ENCODE peak calls at places on chromosomes 12 and 14, in seven cellular contexts. One of them, this sample, is unnamed.

GRCh38 chr12:47990351-47991105 is 13.7 kb downstream of the COL2A1 start:
- DNase-seq in pancreas: no peak
- DNase-seq in Caco-2: no peak
- DNase-seq in cardiac muscle cell: no peak
- DNase-seq in transverse colon: no peak
- DNase-seq in thyroid gland: no peak
- DNase-seq in suprapubic skin: peak
- DNase-seq in this sample: no peak

GRCh38 chr14:88746042-88746441 is 46.7 kb downstream of the EML5 start:
- DNase-seq in cardiac muscle cell: no peak
- DNase-seq in transverse colon: no peak
- DNase-seq in thyroid gland: no peak
- DNase-seq in pancreas: no peak
- DNase-seq in Caco-2: no peak
- DNase-seq in suprapubic skin: no peak
- DNase-seq in this sample: no peak

GRCh38 chr12:12400793-12401192 is 43.9 kb downstream of the BORCS5 start:
- DNase-seq in suprapubic skin: no peak
- DNase-seq in thyroid gland: no peak
- DNase-seq in transverse colon: no peak
- DNase-seq in pancreas: no peak
- DNase-seq in Caco-2: no peak
- DNase-seq in cardiac muscle cell: no peak
- DNase-seq in this sample: no peak

GRCh38 chr14:83280719-83281118 is 1747.1 kb upstream of the SEL1L start:
- DNase-seq in pancreas: no peak
- DNase-seq in thyroid gland: no peak
- DNase-seq in suprapubic skin: peak
- DNase-seq in Caco-2: no peak
- DNase-seq in cardiac muscle cell: no peak
- DNase-seq in transverse colon: no peak
- DNase-seq in this sample: peak

GRCh38 chr12:40105265-40105514 is 691 bp downstream of the SLC2A13 start:
- DNase-seq in pancreas: no peak
- DNase-seq in transverse colon: no peak
- DNase-seq in cardiac muscle cell: no peak
- DNase-seq in thyroid gland: no peak
- DNase-seq in Caco-2: no peak
- DNase-seq in suprapubic skin: peak
- DNase-seq in this sample: peak

GRCh38 chr14:90561920-90562319 is 165.1 kb downstream of the CALM1 start:
- DNase-seq in suprapubic skin: no peak
- DNase-seq in transverse colon: no peak
- DNase-seq in Caco-2: no peak
- DNase-seq in cardiac muscle cell: no peak
- DNase-seq in pancreas: no peak
- DNase-seq in thyroid gland: no peak
- DNase-seq in this sample: no peak

GRCh38 chr14:104895786-104896642 is 28.7 kb upstream of the PLD4 start:
- DNase-seq in transverse colon: peak
- DNase-seq in pancreas: peak
- DNase-seq in cardiac muscle cell: no peak
- DNase-seq in thyroid gland: peak
- DNase-seq in suprapubic skin: peak
- DNase-seq in Caco-2: no peak
- DNase-seq in this sample: peak

GRCh38 chr14:61581955-61582615 is 113.2 kb upstream of the HIF1A start:
- DNase-seq in pancreas: no peak
- DNase-seq in transverse colon: no peak
- DNase-seq in thyroid gland: peak
- DNase-seq in suprapubic skin: no peak
- DNase-seq in Caco-2: no peak
- DNase-seq in cardiac muscle cell: no peak
- DNase-seq in this sample: no peak

GRCh38 chr12:54135621-54136027 is 53.2 kb downstream of the SMUG1 start:
- DNase-seq in thyroid gland: no peak
- DNase-seq in Caco-2: peak
- DNase-seq in cardiac muscle cell: peak
- DNase-seq in pancreas: no peak
- DNase-seq in transverse colon: no peak
- DNase-seq in suprapubic skin: no peak
- DNase-seq in this sample: no peak

GRCh38 chr14:104872469-104873341 is 7.6 kb downstream of the CEP170B start:
- DNase-seq in thyroid gland: peak
- DNase-seq in suprapubic skin: no peak
- DNase-seq in cardiac muscle cell: no peak
- DNase-seq in Caco-2: no peak
- DNase-seq in transverse colon: no peak
- DNase-seq in pancreas: peak
- DNase-seq in this sample: no peak

GRCh38 chr12:122726056-122726558 is 4.5 kb downstream of the HCAR1 start:
- DNase-seq in transverse colon: no peak
- DNase-seq in Caco-2: peak
- DNase-seq in thyroid gland: peak
- DNase-seq in pancreas: no peak
- DNase-seq in cardiac muscle cell: no peak
- DNase-seq in suprapubic skin: no peak
- DNase-seq in this sample: no peak

GRCh38 chr12:127485528-127485927 is 781.4 kb upstream of the TMEM132C start:
- DNase-seq in suprapubic skin: no peak
- DNase-seq in thyroid gland: no peak
- DNase-seq in Caco-2: no peak
- DNase-seq in pancreas: no peak
- DNase-seq in cardiac muscle cell: no peak
- DNase-seq in transverse colon: peak
- DNase-seq in this sample: no peak

GRCh38 chr14:23006544-23007419 is 3.2 kb downstream of the C14orf93 start:
- DNase-seq in Caco-2: peak
- DNase-seq in transverse colon: peak
- DNase-seq in suprapubic skin: peak
- DNase-seq in pancreas: peak
- DNase-seq in cardiac muscle cell: peak
- DNase-seq in thyroid gland: peak
- DNase-seq in this sample: peak

GRCh38 chr12:58888131-58888783 is 32.0 kb downstream of the LRIG3 start:
- DNase-seq in transverse colon: no peak
- DNase-seq in suprapubic skin: no peak
- DNase-seq in thyroid gland: peak
- DNase-seq in pancreas: peak
- DNase-seq in cardiac muscle cell: no peak
- DNase-seq in Caco-2: no peak
- DNase-seq in this sample: no peak

GRCh38 chr12:115411121-115411520 is 727.1 kb upstream of the TBX3 start:
- DNase-seq in cardiac muscle cell: no peak
- DNase-seq in thyroid gland: no peak
- DNase-seq in Caco-2: no peak
- DNase-seq in pancreas: no peak
- DNase-seq in suprapubic skin: no peak
- DNase-seq in transverse colon: no peak
- DNase-seq in this sample: no peak

GRCh38 chr12:121789800-121790748 is 3.4 kb downstream of the RHOF start:
- DNase-seq in suprapubic skin: no peak
- DNase-seq in thyroid gland: no peak
- DNase-seq in pancreas: no peak
- DNase-seq in cardiac muscle cell: no peak
- DNase-seq in transverse colon: peak
- DNase-seq in Caco-2: no peak
- DNase-seq in this sample: peak

GRCh38 chr12:57031228-57031670 is 14.9 kb upstream of the TAC3 start:
- DNase-seq in Caco-2: no peak
- DNase-seq in cardiac muscle cell: peak
- DNase-seq in transverse colon: no peak
- DNase-seq in suprapubic skin: no peak
- DNase-seq in thyroid gland: no peak
- DNase-seq in pancreas: no peak
- DNase-seq in this sample: no peak

GRCh38 chr14:51682411-51682810 is 30.7 kb downstream of the FRMD6 start:
- DNase-seq in cardiac muscle cell: no peak
- DNase-seq in pancreas: no peak
- DNase-seq in suprapubic skin: no peak
- DNase-seq in Caco-2: no peak
- DNase-seq in thyroid gland: no peak
- DNase-seq in transverse colon: no peak
- DNase-seq in this sample: no peak

DNA sequence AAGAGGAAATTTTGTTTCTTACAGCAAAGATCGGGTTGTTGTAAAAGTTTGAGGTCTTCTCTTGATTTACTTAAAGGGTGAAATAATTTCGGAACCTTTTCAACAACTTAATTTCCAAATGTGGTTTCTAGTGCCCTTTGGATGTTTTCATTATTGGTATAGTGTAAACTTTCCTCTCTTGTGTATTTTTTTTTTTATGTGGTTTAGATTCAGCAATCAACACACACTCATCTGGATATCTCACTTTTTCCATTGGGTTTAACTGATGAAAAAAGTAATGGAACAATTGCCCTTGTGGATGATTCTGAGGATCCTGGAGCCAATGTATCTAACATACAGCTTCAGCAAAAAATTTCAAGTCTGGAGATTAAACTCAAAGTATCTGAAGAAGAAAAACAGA is 116.3 kb downstream of the CCDC91 start:
- DNase-seq in suprapubic skin: no peak
- DNase-seq in thyroid gland: no peak
- DNase-seq in Caco-2: no peak
- DNase-seq in pancreas: no peak
- DNase-seq in cardiac muscle cell: no peak
- DNase-seq in transverse colon: no peak
- DNase-seq in this sample: no peak
- TF ChIP-seq CTCF in suprapubic skin: no peak
- TF ChIP-seq CTCF in thyroid gland: no peak
- TF ChIP-seq CTCF in Caco-2: no peak
- TF ChIP-seq CTCF in pancreas: no peak
- TF ChIP-seq CTCF in cardiac muscle cell: no peak
- TF ChIP-seq CTCF in transverse colon: no peak
- TF ChIP-seq CTCF in this sample: no peak

GRCh38 chr14:77043177-77043983 is 14.9 kb upstream of the IRF2BPL start:
- DNase-seq in transverse colon: no peak
- DNase-seq in pancreas: no peak
- DNase-seq in suprapubic skin: peak
- DNase-seq in thyroid gland: no peak
- DNase-seq in Caco-2: no peak
- DNase-seq in cardiac muscle cell: peak
- DNase-seq in this sample: no peak

GRCh38 chr14:77040309-77040994 is 11.9 kb upstream of the IRF2BPL start:
- DNase-seq in thyroid gland: peak
- DNase-seq in Caco-2: peak
- DNase-seq in suprapubic skin: peak
- DNase-seq in transverse colon: peak
- DNase-seq in cardiac muscle cell: peak
- DNase-seq in pancreas: peak
- DNase-seq in this sample: peak

GRCh38 chr14:77040059-77040308 is 11.5 kb upstream of the IRF2BPL start:
- DNase-seq in transverse colon: no peak
- DNase-seq in cardiac muscle cell: no peak
- DNase-seq in suprapubic skin: no peak
- DNase-seq in thyroid gland: no peak
- DNase-seq in pancreas: no peak
- DNase-seq in Caco-2: no peak
- DNase-seq in this sample: no peak

GRCh38 chr14:77040995-77041744 is 12.7 kb upstream of the IRF2BPL start:
- DNase-seq in Caco-2: no peak
- DNase-seq in pancreas: peak
- DNase-seq in transverse colon: peak
- DNase-seq in thyroid gland: no peak
- DNase-seq in suprapubic skin: no peak
- DNase-seq in cardiac muscle cell: no peak
- DNase-seq in this sample: no peak

DNA sequence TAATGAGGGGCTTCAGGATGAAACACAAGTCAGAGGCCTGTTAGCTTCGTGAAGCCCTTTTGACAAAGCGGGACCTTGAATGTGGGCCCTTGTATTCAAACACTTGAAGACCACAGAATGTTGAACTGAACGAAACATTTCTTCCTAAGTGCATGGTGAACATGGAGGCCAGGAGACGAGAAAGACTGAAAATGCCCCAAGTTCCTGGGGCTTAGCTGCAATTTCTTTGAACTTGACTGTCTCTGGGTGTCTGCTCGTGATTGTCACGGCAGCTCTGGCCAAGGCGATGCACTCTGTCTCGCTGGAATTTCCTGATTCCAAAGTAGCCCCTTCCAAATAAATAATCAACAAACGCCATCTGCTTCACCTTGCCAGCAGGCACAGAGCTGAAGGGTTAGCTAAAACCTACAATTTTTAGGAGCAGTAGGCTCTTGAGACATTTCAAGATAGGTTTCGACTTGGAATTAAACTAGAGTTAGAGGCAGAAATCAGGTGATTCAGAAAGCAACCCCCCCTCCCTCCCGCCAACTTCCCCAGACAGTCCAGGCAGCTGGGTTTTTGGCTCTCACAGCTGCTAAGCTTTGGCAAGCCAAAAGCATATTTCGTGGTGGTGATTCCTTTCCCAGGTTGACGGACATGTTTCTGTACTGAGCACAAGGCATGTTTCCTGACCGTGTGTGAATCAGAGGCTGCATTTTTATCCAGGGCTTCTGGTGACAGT is 13.5 kb upstream of the IRF2BPL start:
- DNase-seq in transverse colon: peak
- DNase-seq in suprapubic skin: no peak
- DNase-seq in pancreas: peak
- DNase-seq in thyroid gland: peak
- DNase-seq in Caco-2: no peak
- DNase-seq in cardiac muscle cell: peak
- DNase-seq in this sample: no peak
- H3K4me3 ChIP-seq in transverse colon: no peak
- H3K4me3 ChIP-seq in suprapubic skin: no peak
- H3K4me3 ChIP-seq in pancreas: no peak
- H3K4me3 ChIP-seq in thyroid gland: no peak
- H3K4me3 ChIP-seq in Caco-2: no peak
- H3K4me3 ChIP-seq in cardiac muscle cell: no peak
- H3K4me3 ChIP-seq in this sample: no peak

GRCh38 chr12:64273527-64274403 is 51.7 kb upstream of the KICS2 start:
- DNase-seq in thyroid gland: no peak
- DNase-seq in Caco-2: peak
- DNase-seq in suprapubic skin: no peak
- DNase-seq in transverse colon: peak
- DNase-seq in cardiac muscle cell: no peak
- DNase-seq in pancreas: no peak
- DNase-seq in this sample: no peak
- TF ChIP-seq CTCF in thyroid gland: no peak
- TF ChIP-seq CTCF in Caco-2: peak
- TF ChIP-seq CTCF in suprapubic skin: no peak
- TF ChIP-seq CTCF in transverse colon: no peak
- TF ChIP-seq CTCF in cardiac muscle cell: peak
- TF ChIP-seq CTCF in pancreas: no peak
- TF ChIP-seq CTCF in this sample: no peak

GRCh38 chr12:61781021-61781581 is 479.1 kb upstream of the USP15 start:
- DNase-seq in transverse colon: no peak
- DNase-seq in suprapubic skin: no peak
- DNase-seq in Caco-2: no peak
- DNase-seq in thyroid gland: no peak
- DNase-seq in pancreas: no peak
- DNase-seq in cardiac muscle cell: peak
- DNase-seq in this sample: no peak

DNA sequence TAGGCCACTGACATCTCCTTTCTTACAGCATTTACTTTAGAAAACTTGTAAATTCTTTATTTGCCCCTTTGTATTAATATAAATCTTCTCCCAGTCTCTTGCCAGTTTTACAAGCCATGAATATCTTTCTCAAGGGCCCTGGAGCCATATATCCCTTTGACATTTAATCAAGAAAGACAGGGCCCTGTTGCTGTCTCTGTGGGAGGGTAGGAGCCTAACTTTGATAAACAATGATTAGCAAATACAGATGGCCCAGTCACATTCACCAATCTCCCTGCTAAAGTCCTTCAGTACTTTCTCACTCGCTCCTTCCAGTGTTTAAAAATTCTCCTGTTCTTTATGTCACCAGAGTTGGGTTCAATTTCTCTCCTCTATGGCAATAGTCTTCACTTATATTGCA is 479.8 kb upstream of the USP15 start:
- DNase-seq in Caco-2: no peak
- DNase-seq in pancreas: no peak
- DNase-seq in transverse colon: no peak
- DNase-seq in cardiac muscle cell: no peak
- DNase-seq in thyroid gland: no peak
- DNase-seq in suprapubic skin: no peak
- DNase-seq in this sample: no peak
- H3K4me3 ChIP-seq in Caco-2: no peak
- H3K4me3 ChIP-seq in pancreas: no peak
- H3K4me3 ChIP-seq in transverse colon: no peak
- H3K4me3 ChIP-seq in cardiac muscle cell: no peak
- H3K4me3 ChIP-seq in thyroid gland: no peak
- H3K4me3 ChIP-seq in suprapubic skin: no peak
- H3K4me3 ChIP-seq in this sample: no peak